ENCODE peak calls at places on chromosomes 2 and 18, in eight cellular contexts. J, H, Y, S, E, X, D and T are unnamed samples.

GRCh38 chr2:218074031-218074430 is 5.0 kb downstream of the RUFY4 start:
- DNase-seq in E (no peak), D (peak; percentile 66), S (peak; percentile 27), Y (no peak), X (no peak), H (no peak), J (no peak), T (no peak)

GRCh38 chr2:214265991-214266489 is 144.8 kb upstream of the VWC2L start:
- DNase-seq in X (no peak), H (no peak), E (no peak), Y (no peak), S (no peak), D (no peak), J (no peak), T (no peak)

GRCh38 chr2:169743549-169743948 is 9.9 kb downstream of the KLHL23 start:
- DNase-seq in J (no peak), Y (no peak), S (no peak), H (no peak), E (no peak), D (no peak), X (no peak), T (no peak)

GRCh38 chr2:12558519-12558918 is 158.2 kb upstream of the TRIB2 start:
- DNase-seq in X (no peak), E (no peak), H (no peak), J (no peak), D (no peak), Y (no peak), S (no peak), T (no peak)

GRCh38 chr2:71923887-71924533 is 223.7 kb downstream of the CYP26B1 start:
- DNase-seq in S (peak; percentile 71), H (no peak), D (peak; percentile 73), X (no peak), Y (peak; percentile 76), J (peak; percentile 64), E (no peak), T (peak; percentile 20)

GRCh38 chr2:85504434-85505261 is 34.3 kb upstream of the MAT2A start:
- DNase-seq in E (no peak), Y (peak; percentile 93), D (no peak), H (peak; percentile 94), S (no peak), X (peak; percentile 31), J (no peak), T (peak; percentile 99)

GRCh38 chr18:45449761-45450227 is 165.5 kb upstream of the SLC14A2 start:
- DNase-seq in D (no peak), Y (no peak), S (no peak), H (peak; percentile 4), X (peak; percentile 24), J (no peak), E (no peak), T (no peak)

GRCh38 chr2:119481501-119482455 is 42.5 kb downstream of the SCTR start:
- DNase-seq in E (no peak), D (no peak), S (no peak), Y (no peak), J (no peak), X (peak; percentile 14), H (no peak), T (no peak)

GRCh38 chr2:212649646-212650045 is 111.0 kb upstream of the ERBB4 start:
- DNase-seq in E (no peak), H (no peak), J (no peak), S (no peak), X (no peak), Y (no peak), D (no peak), T (no peak)

GRCh38 chr2:75524276-75524911 is 36.3 kb downstream of the EVA1A start:
- DNase-seq in J (no peak), H (no peak), S (no peak), X (no peak), D (no peak), E (no peak), Y (no peak), T (no peak)

GRCh38 chr2:18674309-18674708 is 84.9 kb upstream of the NT5C1B start:
- DNase-seq in Y (no peak), J (no peak), H (no peak), E (no peak), D (no peak), X (no peak), S (no peak), T (no peak)

GRCh38 chr2:14778015-14778414 is 145.5 kb downstream of the LRATD1 start:
- DNase-seq in H (no peak), J (no peak), X (no peak), E (no peak), S (no peak), D (no peak), Y (peak; percentile 68), T (peak; percentile 55)

GRCh38 chr18:46261799-46262198 is 157.6 kb downstream of the HAUS1 start:
- DNase-seq in X (no peak), Y (no peak), S (no peak), E (no peak), H (no peak), J (no peak), D (no peak), T (no peak)

GRCh38 chr2:101360229-101360628 is 27.1 kb downstream of the CREG2 start:
- DNase-seq in E (no peak), Y (peak; percentile 81), J (no peak), D (no peak), S (no peak), H (no peak), X (no peak), T (no peak)

GRCh38 chr2:239691720-239692119 is 290.9 kb upstream of the HDAC4 start:
- DNase-seq in S (no peak), D (no peak), Y (no peak), E (no peak), H (no peak), X (no peak), J (no peak), T (no peak)

GRCh38 chr18:48762836-48763713 is 187.7 kb downstream of the SMAD7 start:
- DNase-seq in E (no peak), S (no peak), D (no peak), H (no peak), X (no peak), J (no peak), Y (no peak), T (no peak)

GRCh38 chr2:150878347-150878746 is 383.3 kb downstream of the RBM43 start:
- DNase-seq in J (no peak), D (no peak), X (no peak), H (no peak), Y (peak; percentile 49), E (no peak), S (no peak), T (peak; percentile 35)

GRCh38 chr2:134774074-134774742 is 55.4 kb upstream of the TMEM163 start:
- DNase-seq in Y (no peak), X (no peak), H (no peak), S (no peak), D (no peak), J (no peak), E (no peak), T (no peak)

GRCh38 chr2:25322313-25322712 is 19.4 kb downstream of the DNMT3A start:
- DNase-seq in X (no peak), E (no peak), D (no peak), S (no peak), H (no peak), Y (no peak), J (no peak), T (no peak)
- TF ChIP-seq CTCF in X (no peak), E (no peak), D (no peak), S (no peak), H (no peak), Y (no peak), J (no peak), T (no peak)

GRCh38 chr2:106581276-106581675 is 94.1 kb downstream of the CD8B2 start:
- DNase-seq in J (no peak), E (no peak), H (no peak), S (no peak), X (no peak), Y (no peak), D (no peak), T (no peak)

GRCh38 chr2:106580241-106580640 is 93.1 kb downstream of the CD8B2 start:
- DNase-seq in E (no peak), H (no peak), X (no peak), J (no peak), Y (no peak), D (no peak), S (no peak), T (no peak)

GRCh38 chr2:106582431-106583143 is 95.4 kb downstream of the CD8B2 start:
- DNase-seq in Y (peak; percentile 89), S (peak; percentile 64), J (no peak), X (peak; percentile 67), H (peak; percentile 46), E (peak; percentile 37), D (peak; percentile 78), T (peak; percentile 32)

GRCh38 chr2:106579750-106580197 is 92.6 kb downstream of the CD8B2 start:
- DNase-seq in H (no peak), S (no peak), Y (no peak), X (no peak), J (no peak), E (no peak), D (no peak), T (no peak)

GRCh38 chr2:106581755-106582430 is 94.7 kb downstream of the CD8B2 start:
- DNase-seq in X (no peak), Y (peak; percentile 69), E (no peak), D (peak; percentile 66), J (no peak), S (peak; percentile 75), H (peak; percentile 3), T (no peak)
- TF ChIP-seq CTCF in X (no peak), Y (no peak), E (no peak), D (no peak), J (no peak), S (no peak), H (peak; percentile 25), T (no peak)

DNA sequence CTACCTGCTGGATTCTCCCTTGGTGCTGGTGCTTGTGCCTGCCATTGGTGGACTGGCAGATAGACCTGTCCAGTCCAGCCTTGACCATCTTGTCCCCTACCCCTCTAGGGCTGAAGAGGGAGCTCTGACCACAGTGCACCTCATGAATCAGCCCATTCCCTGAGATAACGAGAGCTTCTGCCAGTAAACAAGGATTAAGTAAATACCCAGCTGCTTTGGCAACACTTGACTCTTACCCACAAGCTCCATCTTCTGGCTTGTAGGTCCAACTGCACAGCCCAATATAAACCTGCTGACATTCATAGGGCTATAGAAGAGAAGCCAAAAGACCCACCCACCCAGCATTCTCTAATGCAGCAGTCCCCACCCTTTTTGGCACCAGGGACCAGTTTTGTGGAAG is 186.4 kb downstream of the PIK3C3 start:
- DNase-seq in D (no peak), E (no peak), S (no peak), Y (no peak), J (no peak), H (no peak), X (no peak), T (no peak)
- TF ChIP-seq CTCF in D (no peak), E (no peak), S (no peak), Y (no peak), J (no peak), H (peak; percentile 7), X (no peak), T (peak; percentile 17)

DNA sequence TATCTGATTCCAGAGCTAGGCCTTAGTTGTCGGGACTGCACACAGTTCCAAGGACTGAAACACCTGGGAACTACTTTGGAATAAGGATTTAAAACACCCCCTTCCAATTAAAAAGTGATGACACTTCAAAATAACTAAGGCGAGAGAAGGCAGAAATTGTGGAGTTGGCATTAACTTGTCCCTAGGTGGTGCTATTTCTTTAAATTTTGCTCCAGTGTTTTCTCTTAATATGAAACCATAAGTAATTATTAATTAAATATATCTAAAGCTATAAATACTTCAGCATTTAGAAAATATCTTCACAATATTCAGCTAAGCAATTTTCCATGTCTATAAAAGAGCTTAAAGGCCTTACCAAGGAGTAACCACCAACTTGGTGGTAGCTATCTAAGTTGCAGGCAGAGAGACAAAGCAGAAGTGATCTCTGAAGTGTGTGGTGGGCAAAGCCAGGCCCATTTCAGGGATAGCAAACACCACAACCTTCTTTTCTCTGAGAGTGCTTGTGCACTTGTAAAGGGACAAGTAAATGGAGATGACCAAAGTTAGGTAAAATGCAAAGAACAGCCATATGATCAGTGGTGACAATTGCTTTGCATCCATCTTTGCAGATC is 186.8 kb upstream of the PGAP1 start:
- DNase-seq in H (no peak), S (peak; percentile 45), X (no peak), J (no peak), D (no peak), E (no peak), Y (peak; percentile 39), T (no peak)
- TF ChIP-seq CTCF in H (peak; percentile 49), S (peak; percentile 52), X (peak; percentile 51), J (peak; percentile 26), D (peak; percentile 82), E (no peak), Y (peak; percentile 57), T (peak; percentile 66)